ENCODE peak calls at places on chromosomes 2 and 18, in five cellular contexts. One of them, this sample, is unnamed.

GRCh38 chr2:230690439-230690838 is 22.2 kb upstream of the CAB39 start:
- DNase-seq in A549: no peak
- DNase-seq in stomach: peak; percentile 33
- DNase-seq in K562: no peak
- DNase-seq in IMR-90: peak; percentile 43
- DNase-seq in this sample: peak; percentile 59

GRCh38 chr2:7812231-7812995 is 869.4 kb upstream of the ID2 start:
- DNase-seq in K562: no peak
- DNase-seq in stomach: no peak
- DNase-seq in A549: no peak
- DNase-seq in IMR-90: peak; percentile 68
- DNase-seq in this sample: peak; percentile 79

GRCh38 chr2:157825885-157826284 is 50.2 kb downstream of the ACVR1 start:
- DNase-seq in IMR-90: peak; percentile 54
- DNase-seq in K562: no peak
- DNase-seq in stomach: no peak
- DNase-seq in A549: no peak
- DNase-seq in this sample: no peak

GRCh38 chr2:226048625-226049024 is 649.1 kb downstream of the NYAP2 start:
- DNase-seq in stomach: no peak
- DNase-seq in K562: no peak
- DNase-seq in IMR-90: peak; percentile 91
- DNase-seq in A549: peak; percentile 63
- DNase-seq in this sample: peak; percentile 96

GRCh38 chr2:25992556-25992955 is 10.3 kb upstream of the KIF3C start:
- DNase-seq in IMR-90: no peak
- DNase-seq in stomach: no peak
- DNase-seq in A549: no peak
- DNase-seq in K562: no peak
- DNase-seq in this sample: no peak

GRCh38 chr2:43226955-43227829 is 786 bp upstream of the ZFP36L2 start:
- DNase-seq in K562: peak; percentile 80
- DNase-seq in A549: peak; percentile 92
- DNase-seq in IMR-90: peak; percentile 68
- DNase-seq in stomach: peak; percentile 98
- DNase-seq in this sample: peak; percentile 82

GRCh38 chr2:240249423-240250149 is 109.1 kb upstream of the OTOS start:
- DNase-seq in K562: peak; percentile 54
- DNase-seq in stomach: peak; percentile 20
- DNase-seq in IMR-90: no peak
- DNase-seq in A549: no peak
- DNase-seq in this sample: no peak

GRCh38 chr2:11344956-11345671 is 678 bp upstream of the ROCK2 start:
- DNase-seq in stomach: peak; percentile 51
- DNase-seq in A549: peak; percentile 82
- DNase-seq in IMR-90: peak; percentile 69
- DNase-seq in K562: no peak
- DNase-seq in this sample: peak; percentile 79

GRCh38 chr18:6764382-6764781 is 34.9 kb downstream of the ARHGAP28 start:
- DNase-seq in IMR-90: no peak
- DNase-seq in K562: no peak
- DNase-seq in stomach: no peak
- DNase-seq in A549: no peak
- DNase-seq in this sample: no peak

GRCh38 chr2:98454073-98454472 is 9.4 kb downstream of the INPP4A start:
- DNase-seq in stomach: no peak
- DNase-seq in K562: peak; percentile 5
- DNase-seq in A549: no peak
- DNase-seq in IMR-90: no peak
- DNase-seq in this sample: no peak

GRCh38 chr2:24082787-24083566 is 1.7 kb downstream of the TP53I3 start:
- DNase-seq in IMR-90: no peak
- DNase-seq in A549: no peak
- DNase-seq in stomach: no peak
- DNase-seq in K562: no peak
- DNase-seq in this sample: no peak

GRCh38 chr2:224381913-224382647 is 19.8 kb downstream of the FAM124B start:
- DNase-seq in A549: no peak
- DNase-seq in K562: no peak
- DNase-seq in stomach: no peak
- DNase-seq in IMR-90: no peak
- DNase-seq in this sample: no peak

GRCh38 chr2:132448331-132448730 is 31.7 kb downstream of the GPR39 start:
- DNase-seq in K562: no peak
- DNase-seq in stomach: no peak
- DNase-seq in A549: no peak
- DNase-seq in IMR-90: no peak
- DNase-seq in this sample: no peak

GRCh38 chr2:951224-952006 is 766 bp downstream of the SNTG2 start:
- DNase-seq in A549: no peak
- DNase-seq in K562: no peak
- DNase-seq in IMR-90: no peak
- DNase-seq in stomach: no peak
- DNase-seq in this sample: no peak
- H3K4me3 ChIP-seq in A549: no peak overlapping the region
- H3K4me3 ChIP-seq in K562: no peak overlapping the region
- H3K4me3 ChIP-seq in IMR-90: no peak overlapping the region
- H3K4me3 ChIP-seq in stomach: peak overlapping the region; percentile 54
- H3K4me3 ChIP-seq in this sample: no peak overlapping the region

GRCh38 chr2:196473617-196474016 is 165.9 kb upstream of the CCDC150 start:
- DNase-seq in IMR-90: no peak
- DNase-seq in A549: no peak
- DNase-seq in stomach: no peak
- DNase-seq in K562: no peak
- DNase-seq in this sample: no peak

GRCh38 chr2:196464311-196464710 is 175.2 kb upstream of the CCDC150 start:
- DNase-seq in stomach: no peak
- DNase-seq in IMR-90: peak; percentile 26
- DNase-seq in A549: no peak
- DNase-seq in K562: no peak
- DNase-seq in this sample: peak; percentile 24

GRCh38 chr2:196466581-196466980 is 172.9 kb upstream of the CCDC150 start:
- DNase-seq in A549: no peak
- DNase-seq in IMR-90: no peak
- DNase-seq in stomach: no peak
- DNase-seq in K562: no peak
- DNase-seq in this sample: no peak

GRCh38 chr2:196463706-196464105 is 175.8 kb upstream of the CCDC150 start:
- DNase-seq in stomach: no peak
- DNase-seq in IMR-90: no peak
- DNase-seq in K562: no peak
- DNase-seq in A549: no peak
- DNase-seq in this sample: no peak

DNA sequence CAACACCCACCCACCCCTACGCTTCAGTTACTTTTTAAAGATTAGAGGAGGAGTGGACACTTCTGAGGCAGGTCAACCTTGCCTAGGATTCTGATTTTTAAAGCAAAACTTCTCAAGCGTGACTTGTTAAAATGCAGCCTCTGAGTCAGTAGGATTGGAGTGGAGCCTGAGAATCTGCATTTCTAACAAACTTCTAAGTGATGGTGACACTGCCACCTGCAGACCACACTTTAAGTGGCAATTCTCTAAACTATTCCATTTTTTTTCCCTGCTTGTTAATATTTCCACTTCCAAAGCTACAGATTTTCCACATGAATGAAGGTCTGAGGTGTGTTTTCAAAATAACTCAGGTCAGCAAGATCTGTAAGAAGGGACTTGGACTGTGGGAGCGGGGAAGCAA is 171.1 kb upstream of the CCDC150 start:
- DNase-seq in IMR-90: no peak
- DNase-seq in K562: no peak
- DNase-seq in A549: no peak
- DNase-seq in stomach: no peak
- DNase-seq in this sample: no peak
- TF ChIP-seq CTCF in IMR-90: peak; percentile 3
- TF ChIP-seq CTCF in K562: peak; percentile 44
- TF ChIP-seq CTCF in A549: no peak
- TF ChIP-seq CTCF in stomach: no peak
- TF ChIP-seq CTCF in this sample: peak; percentile 1

DNA sequence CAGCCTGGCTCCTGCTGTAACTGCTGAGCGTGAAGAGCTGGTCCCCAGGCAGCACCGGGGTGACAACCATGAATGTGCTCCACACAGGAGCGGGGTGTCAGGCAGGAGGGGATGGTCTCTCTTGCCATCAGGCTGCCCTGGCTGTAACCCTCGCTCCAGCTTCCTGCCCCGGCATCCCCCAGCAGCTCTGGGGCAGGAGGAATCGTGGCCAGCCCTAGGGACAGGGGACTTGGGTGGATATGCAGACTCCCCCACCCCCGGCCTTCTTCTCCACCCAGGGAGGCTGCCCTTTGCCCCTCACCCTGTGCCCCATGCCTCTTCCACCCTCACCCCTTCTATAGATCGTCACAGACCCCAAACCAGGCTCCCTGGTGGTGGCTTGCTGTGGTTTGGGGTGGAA is 69.4 kb upstream of the SMAD7 start:
- DNase-seq in A549: no peak
- DNase-seq in K562: no peak
- DNase-seq in stomach: peak; percentile 20
- DNase-seq in IMR-90: no peak
- DNase-seq in this sample: no peak
- H3K4me3 ChIP-seq in A549: no peak overlapping the region
- H3K4me3 ChIP-seq in K562: no peak overlapping the region
- H3K4me3 ChIP-seq in stomach: no peak overlapping the region
- H3K4me3 ChIP-seq in IMR-90: no peak overlapping the region
- H3K4me3 ChIP-seq in this sample: no peak overlapping the region

DNA sequence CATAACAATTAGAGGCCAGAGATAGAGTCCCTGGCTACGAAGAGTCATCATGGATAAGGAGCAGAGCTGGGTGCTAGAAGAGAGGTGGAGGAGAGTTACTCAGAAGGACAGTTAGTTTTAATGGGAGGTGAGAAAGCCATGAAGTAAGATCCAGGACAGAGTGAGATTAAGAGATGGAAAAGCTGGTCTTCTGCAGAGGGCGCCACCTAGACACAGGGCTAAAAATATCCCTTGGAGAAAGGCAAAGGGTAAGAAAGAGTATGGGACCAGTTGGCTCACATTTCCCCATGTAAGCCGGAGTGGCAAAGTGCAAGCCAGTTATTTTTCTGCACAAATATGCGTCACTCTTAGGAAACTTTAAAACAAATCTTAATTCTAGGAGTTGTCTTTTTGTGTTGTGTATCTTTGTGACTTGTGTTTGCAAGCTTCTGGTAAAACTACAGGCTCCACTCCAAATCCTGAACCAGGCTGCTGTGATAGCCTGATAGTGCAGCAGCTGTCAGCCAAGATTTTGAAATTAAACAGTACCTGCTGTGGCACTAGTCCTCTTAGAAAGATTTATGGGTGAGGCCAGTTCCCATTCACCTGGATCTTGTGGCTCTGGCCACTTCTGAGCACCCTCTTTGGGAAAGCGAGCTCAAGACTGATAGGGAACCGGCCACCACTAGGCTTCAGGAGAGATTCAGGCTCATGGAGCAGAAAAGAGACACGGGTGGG is 204.2 kb downstream of the TPGS2 start:
- DNase-seq in A549: no peak
- DNase-seq in IMR-90: no peak
- DNase-seq in K562: no peak
- DNase-seq in stomach: no peak
- DNase-seq in this sample: no peak
- TF ChIP-seq CTCF in A549: no peak
- TF ChIP-seq CTCF in IMR-90: no peak
- TF ChIP-seq CTCF in K562: no peak
- TF ChIP-seq CTCF in stomach: no peak
- TF ChIP-seq CTCF in this sample: no peak

GRCh38 chr18:3554091-3554601 is 104.2 kb downstream of the TGIF1 start:
- DNase-seq in K562: no peak
- DNase-seq in A549: no peak
- DNase-seq in IMR-90: no peak
- DNase-seq in stomach: no peak
- DNase-seq in this sample: no peak

GRCh38 chr18:3552305-3552704 is 102.3 kb downstream of the TGIF1 start:
- DNase-seq in A549: no peak
- DNase-seq in IMR-90: no peak
- DNase-seq in stomach: no peak
- DNase-seq in K562: no peak
- DNase-seq in this sample: no peak

DNA sequence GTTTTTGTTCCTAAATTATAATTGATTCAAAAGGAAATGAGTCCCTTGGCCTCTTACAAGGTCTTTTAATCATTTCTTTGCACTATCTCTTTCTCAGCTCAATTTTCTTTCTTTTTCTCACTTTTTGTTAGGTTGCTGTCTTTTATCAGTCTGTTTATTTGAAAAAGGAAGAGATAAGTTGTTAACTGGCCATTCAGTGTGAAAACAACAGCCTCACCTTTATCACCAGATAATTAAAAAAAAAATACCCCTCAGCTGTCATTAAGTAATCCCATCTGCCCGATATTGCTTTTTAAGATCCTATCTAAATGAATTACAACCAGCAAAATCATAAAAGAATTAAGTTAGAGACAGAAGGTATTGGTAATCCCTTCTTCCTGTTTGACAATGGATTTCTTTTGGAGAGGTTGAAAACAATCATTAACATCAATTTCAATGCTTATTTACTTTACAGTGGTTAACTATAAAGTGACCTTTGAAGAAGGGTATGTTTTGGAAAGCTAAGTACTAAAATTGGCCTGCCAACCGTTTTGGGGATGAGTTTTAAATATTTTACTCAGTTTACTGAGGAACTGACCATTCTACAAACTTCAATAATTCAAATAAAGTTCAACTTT is 104.9 kb downstream of the TGIF1 start:
- DNase-seq in A549: no peak
- DNase-seq in K562: no peak
- DNase-seq in IMR-90: no peak
- DNase-seq in stomach: no peak
- DNase-seq in this sample: no peak
- H3K4me3 ChIP-seq in A549: no peak overlapping the region
- H3K4me3 ChIP-seq in K562: no peak overlapping the region
- H3K4me3 ChIP-seq in IMR-90: no peak overlapping the region
- H3K4me3 ChIP-seq in stomach: no peak overlapping the region
- H3K4me3 ChIP-seq in this sample: no peak overlapping the region

GRCh38 chr2:105748564-105748963 is 3.9 kb downstream of the NCK2 start:
- DNase-seq in stomach: no peak
- DNase-seq in IMR-90: no peak
- DNase-seq in A549: no peak
- DNase-seq in K562: no peak
- DNase-seq in this sample: no peak
- TF ChIP-seq CTCF in stomach: no peak
- TF ChIP-seq CTCF in IMR-90: no peak
- TF ChIP-seq CTCF in A549: no peak
- TF ChIP-seq CTCF in K562: no peak
- TF ChIP-seq CTCF in this sample: no peak

DNA sequence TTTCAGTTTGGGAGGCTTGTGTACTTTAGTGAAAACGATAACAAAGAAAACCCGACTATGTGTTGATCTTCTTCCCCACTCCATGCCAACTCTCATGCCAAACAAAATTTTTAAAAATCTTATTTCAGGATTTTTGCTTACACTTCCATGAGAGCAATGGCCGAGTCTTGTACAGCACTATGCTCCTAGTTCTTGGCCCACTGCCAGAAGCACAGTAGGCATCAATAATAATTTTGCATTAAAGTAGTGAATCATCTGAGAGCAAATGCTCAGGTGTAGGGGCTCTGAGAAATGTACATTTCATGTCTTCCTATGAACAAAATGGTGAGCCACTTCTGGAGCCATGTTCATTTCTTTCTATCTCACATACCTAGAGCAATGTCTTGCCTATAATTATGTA is 62.2 kb downstream of the MAP3K19 start:
- DNase-seq in stomach: no peak
- DNase-seq in K562: no peak
- DNase-seq in A549: no peak
- DNase-seq in IMR-90: no peak
- DNase-seq in this sample: no peak
- H3K4me3 ChIP-seq in stomach: no peak overlapping the region
- H3K4me3 ChIP-seq in K562: no peak overlapping the region
- H3K4me3 ChIP-seq in A549: no peak overlapping the region
- H3K4me3 ChIP-seq in IMR-90: no peak overlapping the region
- H3K4me3 ChIP-seq in this sample: no peak overlapping the region